ENCODE peak calls at places on chromosome 20, in eight cellular contexts. One of them, this sample, is unnamed.

GRCh38 chr20:48102821-48103635 is 317.7 kb upstream of the SULF2 start:
- DNase-seq in LoVo: no peak
- DNase-seq in NCI-H1092 treated with DMSO at 0.1 percent for 48 hours: peak; percentile 82
- DNase-seq in stimulated activated CD4-positive, alpha-beta T cell treated with anti-CD3 and anti-CD28 coated beads, Interleukin-1b, Interleukin-23, amount 100 ng/mL, for 4 hours: no peak
- DNase-seq in CD8-positive, alpha-beta memory T cell: no peak
- DNase-seq in OCI-LY7: no peak
- DNase-seq in T-cell: no peak
- DNase-seq in IMR-90: no peak
- DNase-seq in this sample: no peak

GRCh38 chr20:32961956-32962517 is 42.2 kb downstream of the SUN5 start:
- DNase-seq in IMR-90: no peak
- DNase-seq in NCI-H1092 treated with DMSO at 0.1 percent for 48 hours: no peak
- DNase-seq in OCI-LY7: no peak
- DNase-seq in stimulated activated CD4-positive, alpha-beta T cell treated with anti-CD3 and anti-CD28 coated beads, Interleukin-1b, Interleukin-23, amount 100 ng/mL, for 4 hours: no peak
- DNase-seq in T-cell: no peak
- DNase-seq in LoVo: no peak
- DNase-seq in CD8-positive, alpha-beta memory T cell: no peak
- DNase-seq in this sample: no peak

GRCh38 chr20:57654363-57654997 is 34.3 kb upstream of the ZBP1 start:
- DNase-seq in stimulated activated CD4-positive, alpha-beta T cell treated with anti-CD3 and anti-CD28 coated beads, Interleukin-1b, Interleukin-23, amount 100 ng/mL, for 4 hours: peak; percentile 54
- DNase-seq in NCI-H1092 treated with DMSO at 0.1 percent for 48 hours: peak; percentile 38
- DNase-seq in LoVo: peak; percentile 27
- DNase-seq in OCI-LY7: peak; percentile 78
- DNase-seq in IMR-90: peak; percentile 55
- DNase-seq in T-cell: peak; percentile 18
- DNase-seq in CD8-positive, alpha-beta memory T cell: peak; percentile 74
- DNase-seq in this sample: peak; percentile 34

GRCh38 chr20:33165416-33166055 is 2.4 kb upstream of the BPIFA2 start:
- DNase-seq in stimulated activated CD4-positive, alpha-beta T cell treated with anti-CD3 and anti-CD28 coated beads, Interleukin-1b, Interleukin-23, amount 100 ng/mL, for 4 hours: no peak
- DNase-seq in OCI-LY7: no peak
- DNase-seq in LoVo: peak; percentile 5
- DNase-seq in T-cell: no peak
- DNase-seq in IMR-90: no peak
- DNase-seq in NCI-H1092 treated with DMSO at 0.1 percent for 48 hours: peak; percentile 16
- DNase-seq in CD8-positive, alpha-beta memory T cell: no peak
- DNase-seq in this sample: peak; percentile 15

GRCh38 chr20:58854638-58855471 is 2.3 kb downstream of the GNAS start:
- DNase-seq in OCI-LY7: no peak
- DNase-seq in CD8-positive, alpha-beta memory T cell: no peak
- DNase-seq in NCI-H1092 treated with DMSO at 0.1 percent for 48 hours: no peak
- DNase-seq in stimulated activated CD4-positive, alpha-beta T cell treated with anti-CD3 and anti-CD28 coated beads, Interleukin-1b, Interleukin-23, amount 100 ng/mL, for 4 hours: no peak
- DNase-seq in IMR-90: no peak
- DNase-seq in LoVo: no peak
- DNase-seq in T-cell: no peak
- DNase-seq in this sample: no peak

GRCh38 chr20:62898970-62899632 is 27.2 kb downstream of the DIDO1 start:
- DNase-seq in OCI-LY7: no peak
- DNase-seq in stimulated activated CD4-positive, alpha-beta T cell treated with anti-CD3 and anti-CD28 coated beads, Interleukin-1b, Interleukin-23, amount 100 ng/mL, for 4 hours: no peak
- DNase-seq in IMR-90: no peak
- DNase-seq in T-cell: no peak
- DNase-seq in LoVo: no peak
- DNase-seq in CD8-positive, alpha-beta memory T cell: peak; percentile 47
- DNase-seq in NCI-H1092 treated with DMSO at 0.1 percent for 48 hours: no peak
- DNase-seq in this sample: no peak

GRCh38 chr20:44219791-44220190 is 9.2 kb upstream of the OSER1 start:
- DNase-seq in T-cell: no peak
- DNase-seq in stimulated activated CD4-positive, alpha-beta T cell treated with anti-CD3 and anti-CD28 coated beads, Interleukin-1b, Interleukin-23, amount 100 ng/mL, for 4 hours: no peak
- DNase-seq in LoVo: no peak
- DNase-seq in IMR-90: no peak
- DNase-seq in OCI-LY7: no peak
- DNase-seq in CD8-positive, alpha-beta memory T cell: no peak
- DNase-seq in NCI-H1092 treated with DMSO at 0.1 percent for 48 hours: no peak
- DNase-seq in this sample: no peak

GRCh38 chr20:38649275-38649891 is 47.8 kb downstream of the ARHGAP40 start:
- DNase-seq in T-cell: no peak
- DNase-seq in CD8-positive, alpha-beta memory T cell: no peak
- DNase-seq in LoVo: no peak
- DNase-seq in stimulated activated CD4-positive, alpha-beta T cell treated with anti-CD3 and anti-CD28 coated beads, Interleukin-1b, Interleukin-23, amount 100 ng/mL, for 4 hours: no peak
- DNase-seq in OCI-LY7: peak; percentile 61
- DNase-seq in IMR-90: no peak
- DNase-seq in NCI-H1092 treated with DMSO at 0.1 percent for 48 hours: peak; percentile 33
- DNase-seq in this sample: peak; percentile 45

GRCh38 chr20:29878281-29878741 is 1379.2 kb upstream of the DEFB115 start:
- DNase-seq in CD8-positive, alpha-beta memory T cell: peak; percentile 52
- DNase-seq in LoVo: no peak
- DNase-seq in OCI-LY7: no peak
- DNase-seq in T-cell: no peak
- DNase-seq in IMR-90: no peak
- DNase-seq in stimulated activated CD4-positive, alpha-beta T cell treated with anti-CD3 and anti-CD28 coated beads, Interleukin-1b, Interleukin-23, amount 100 ng/mL, for 4 hours: no peak
- DNase-seq in NCI-H1092 treated with DMSO at 0.1 percent for 48 hours: no peak
- DNase-seq in this sample: peak; percentile 93

GRCh38 chr20:58852559-58853271 is at the start of gene GNAS:
- DNase-seq in NCI-H1092 treated with DMSO at 0.1 percent for 48 hours: no peak
- DNase-seq in CD8-positive, alpha-beta memory T cell: peak; percentile 63
- DNase-seq in T-cell: peak; percentile 34
- DNase-seq in LoVo: no peak
- DNase-seq in stimulated activated CD4-positive, alpha-beta T cell treated with anti-CD3 and anti-CD28 coated beads, Interleukin-1b, Interleukin-23, amount 100 ng/mL, for 4 hours: peak; percentile 41
- DNase-seq in OCI-LY7: peak; percentile 65
- DNase-seq in IMR-90: peak; percentile 60
- DNase-seq in this sample: peak; percentile 14

GRCh38 chr20:44780226-44780625 is 30.1 kb downstream of the RIMS4 start:
- DNase-seq in stimulated activated CD4-positive, alpha-beta T cell treated with anti-CD3 and anti-CD28 coated beads, Interleukin-1b, Interleukin-23, amount 100 ng/mL, for 4 hours: peak; percentile 4
- DNase-seq in CD8-positive, alpha-beta memory T cell: no peak
- DNase-seq in T-cell: no peak
- DNase-seq in OCI-LY7: peak; percentile 53
- DNase-seq in IMR-90: peak; percentile 55
- DNase-seq in NCI-H1092 treated with DMSO at 0.1 percent for 48 hours: no peak
- DNase-seq in LoVo: peak; percentile 52
- DNase-seq in this sample: peak; percentile 53

GRCh38 chr20:38221041-38221589 is 39.4 kb downstream of the KIAA1755 start:
- DNase-seq in LoVo: peak; percentile 34
- DNase-seq in stimulated activated CD4-positive, alpha-beta T cell treated with anti-CD3 and anti-CD28 coated beads, Interleukin-1b, Interleukin-23, amount 100 ng/mL, for 4 hours: peak; percentile 46
- DNase-seq in IMR-90: peak; percentile 52
- DNase-seq in CD8-positive, alpha-beta memory T cell: peak; percentile 66
- DNase-seq in NCI-H1092 treated with DMSO at 0.1 percent for 48 hours: peak; percentile 61
- DNase-seq in T-cell: peak; percentile 38
- DNase-seq in OCI-LY7: peak; percentile 62
- DNase-seq in this sample: peak; percentile 76

GRCh38 chr20:46226602-46227001 is 81.7 kb downstream of the CDH22 start:
- DNase-seq in NCI-H1092 treated with DMSO at 0.1 percent for 48 hours: no peak
- DNase-seq in CD8-positive, alpha-beta memory T cell: no peak
- DNase-seq in stimulated activated CD4-positive, alpha-beta T cell treated with anti-CD3 and anti-CD28 coated beads, Interleukin-1b, Interleukin-23, amount 100 ng/mL, for 4 hours: no peak
- DNase-seq in IMR-90: peak; percentile 32
- DNase-seq in LoVo: peak; percentile 6
- DNase-seq in T-cell: no peak
- DNase-seq in OCI-LY7: no peak
- DNase-seq in this sample: no peak

GRCh38 chr20:35595456-35595855 is 20.2 kb upstream of the SPAG4 start:
- DNase-seq in stimulated activated CD4-positive, alpha-beta T cell treated with anti-CD3 and anti-CD28 coated beads, Interleukin-1b, Interleukin-23, amount 100 ng/mL, for 4 hours: no peak
- DNase-seq in CD8-positive, alpha-beta memory T cell: no peak
- DNase-seq in IMR-90: no peak
- DNase-seq in LoVo: no peak
- DNase-seq in OCI-LY7: no peak
- DNase-seq in NCI-H1092 treated with DMSO at 0.1 percent for 48 hours: no peak
- DNase-seq in T-cell: no peak
- DNase-seq in this sample: no peak

GRCh38 chr20:36070451-36070850 is 84.1 kb upstream of the EPB41L1 start:
- DNase-seq in T-cell: no peak
- DNase-seq in IMR-90: no peak
- DNase-seq in OCI-LY7: no peak
- DNase-seq in CD8-positive, alpha-beta memory T cell: no peak
- DNase-seq in NCI-H1092 treated with DMSO at 0.1 percent for 48 hours: no peak
- DNase-seq in LoVo: no peak
- DNase-seq in stimulated activated CD4-positive, alpha-beta T cell treated with anti-CD3 and anti-CD28 coated beads, Interleukin-1b, Interleukin-23, amount 100 ng/mL, for 4 hours: no peak
- DNase-seq in this sample: no peak

GRCh38 chr20:19560876-19561480 is 197.1 kb upstream of the RIN2 start:
- DNase-seq in CD8-positive, alpha-beta memory T cell: no peak
- DNase-seq in OCI-LY7: no peak
- DNase-seq in stimulated activated CD4-positive, alpha-beta T cell treated with anti-CD3 and anti-CD28 coated beads, Interleukin-1b, Interleukin-23, amount 100 ng/mL, for 4 hours: no peak
- DNase-seq in T-cell: no peak
- DNase-seq in LoVo: no peak
- DNase-seq in NCI-H1092 treated with DMSO at 0.1 percent for 48 hours: no peak
- DNase-seq in IMR-90: no peak
- DNase-seq in this sample: no peak

GRCh38 chr20:2219481-2220006 is 76.3 kb upstream of the TGM3 start:
- DNase-seq in T-cell: no peak
- DNase-seq in IMR-90: no peak
- DNase-seq in stimulated activated CD4-positive, alpha-beta T cell treated with anti-CD3 and anti-CD28 coated beads, Interleukin-1b, Interleukin-23, amount 100 ng/mL, for 4 hours: no peak
- DNase-seq in CD8-positive, alpha-beta memory T cell: no peak
- DNase-seq in NCI-H1092 treated with DMSO at 0.1 percent for 48 hours: no peak
- DNase-seq in LoVo: no peak
- DNase-seq in OCI-LY7: no peak
- DNase-seq in this sample: peak; percentile 14

GRCh38 chr20:16216227-16217210 is 356.7 kb downstream of the KIF16B start:
- DNase-seq in NCI-H1092 treated with DMSO at 0.1 percent for 48 hours: no peak
- DNase-seq in IMR-90: no peak
- DNase-seq in LoVo: no peak
- DNase-seq in OCI-LY7: no peak
- DNase-seq in stimulated activated CD4-positive, alpha-beta T cell treated with anti-CD3 and anti-CD28 coated beads, Interleukin-1b, Interleukin-23, amount 100 ng/mL, for 4 hours: no peak
- DNase-seq in T-cell: no peak
- DNase-seq in CD8-positive, alpha-beta memory T cell: no peak
- DNase-seq in this sample: no peak